ENCODE peak calls at places on chromosomes 5 and 9, in eight cellular contexts. F, W, G, E, O, I, C and D are unnamed samples.

GRCh38 chr5:151058891-151059611 is 21.8 kb downstream of the TNIP1 start:
- DNase-seq in F (peak), W (no peak), G (no peak), E (no peak), O (no peak), I (peak), C (no peak), D (no peak)

GRCh38 chr5:178490935-178491632 is 99.1 kb downstream of the COL23A1 start:
- DNase-seq in F (no peak), W (no peak), G (no peak), E (no peak), O (no peak), I (no peak), C (no peak), D (no peak)

GRCh38 chr9:89189215-89189614 is 10.6 kb upstream of the SHC3 start:
- DNase-seq in F (no peak), W (no peak), G (no peak), E (no peak), O (no peak), I (no peak), C (no peak), D (no peak)

GRCh38 chr5:88450239-88450638 is 181.6 kb upstream of the TMEM161B start:
- DNase-seq in F (no peak), W (no peak), G (no peak), E (no peak), O (no peak), I (no peak), C (no peak), D (no peak)

GRCh38 chr5:134568761-134569725 is 43.6 kb downstream of the JADE2 start:
- DNase-seq in F (peak), W (no peak), G (no peak), E (no peak), O (no peak), I (no peak), C (peak), D (no peak)

GRCh38 chr5:143879646-143880045 is 67.7 kb downstream of the HMHB1 start:
- DNase-seq in F (no peak), W (no peak), G (no peak), E (no peak), O (no peak), I (no peak), C (no peak), D (no peak)

GRCh38 chr5:42929871-42930270 is 110.2 kb downstream of the ANXA2R start:
- DNase-seq in F (no peak), W (no peak), G (no peak), E (no peak), O (no peak), I (no peak), C (no peak), D (no peak)

GRCh38 chr9:115941561-115942315 is 211.9 kb upstream of the PAPPA start:
- DNase-seq in F (no peak), W (no peak), G (peak), E (no peak), O (peak), I (no peak), C (no peak), D (no peak)

GRCh38 chr5:171705036-171705435 is 80.6 kb upstream of the SMIM23 start:
- DNase-seq in F (no peak), W (no peak), G (no peak), E (no peak), O (no peak), I (no peak), C (no peak), D (no peak)

GRCh38 chr5:172104801-172105701 is 83.0 kb downstream of the STK10 start:
- DNase-seq in F (no peak), W (no peak), G (no peak), E (no peak), O (no peak), I (no peak), C (no peak), D (no peak)

GRCh38 chr5:135705941-135706340 is 127.2 kb upstream of the CXCL14 start:
- DNase-seq in F (peak), W (no peak), G (no peak), E (no peak), O (no peak), I (no peak), C (peak), D (no peak)

GRCh38 chr5:36944607-36945225 is 68.1 kb downstream of the NIPBL start:
- DNase-seq in F (no peak), W (peak), G (peak), E (no peak), O (no peak), I (peak), C (no peak), D (peak)

GRCh38 chr9:29214702-29215248 is 1641.5 kb upstream of the C9orf72 start:
- DNase-seq in F (no peak), W (no peak), G (no peak), E (no peak), O (no peak), I (no peak), C (no peak), D (no peak)

GRCh38 chr9:114263853-114264510 is 58.9 kb upstream of the ORM1 start:
- DNase-seq in F (no peak), W (no peak), G (no peak), E (no peak), O (no peak), I (no peak), C (no peak), D (no peak)

GRCh38 chr5:167653645-167654106 is 637.8 kb upstream of the WWC1 start:
- DNase-seq in F (no peak), W (no peak), G (no peak), E (no peak), O (no peak), I (no peak), C (no peak), D (no peak)

GRCh38 chr5:123610665-123611406 is 98.9 kb downstream of the CSNK1G3 start:
- DNase-seq in F (no peak), W (peak), G (peak), E (no peak), O (peak), I (peak), C (no peak), D (peak)

GRCh38 chr9:36765468-36766341 is 193.0 kb downstream of the MELK start:
- DNase-seq in F (peak), W (peak), G (peak), E (peak), O (no peak), I (peak), C (peak), D (peak)

GRCh38 chr5:42547146-42547545 is 123.9 kb downstream of the GHR start:
- DNase-seq in F (no peak), W (no peak), G (no peak), E (no peak), O (no peak), I (no peak), C (no peak), D (no peak)

GRCh38 chr5:65100846-65101678 is 332.3 kb downstream of the CWC27 start:
- DNase-seq in F (no peak), W (no peak), G (peak), E (no peak), O (peak), I (peak), C (peak), D (no peak)

GRCh38 chr5:101977729-101978345 is 318.2 kb downstream of the SLCO4C1 start:
- DNase-seq in F (no peak), W (peak), G (peak), E (no peak), O (peak), I (peak), C (no peak), D (no peak)